ENCODE peak calls at places on chromosomes 11 and 22, in nine cellular contexts. R is MCF 10A; A is HepG2; P is AG10803; V is Panc1; F is HFFc6; H is heart right ventricle; Y is osteocyte; L is CD4-positive, alpha-beta T cell. I is an unnamed sample.

GRCh38 chr11:116445108-116446047 is 327.4 kb downstream of the BUD13 start:
- DNase-seq in P (no peak), F (no peak), A (no peak), H (no peak), L (no peak), R (no peak), Y (no peak), V (no peak), I (no peak)

GRCh38 chr22:44332946-44333345 is 20.2 kb upstream of the SHISAL1 start:
- DNase-seq in H (no peak), P (no peak), R (no peak), L (no peak), V (no peak), F (no peak), A (no peak), Y (no peak), I (no peak)

GRCh38 chr22:31139866-31140716 is at the start of gene PLA2G3:
- DNase-seq in L (no peak), V (no peak), A (peak), H (no peak), Y (no peak), F (no peak), R (peak), P (no peak), I (peak)

GRCh38 chr11:38460901-38461300 is 1862.9 kb upstream of the RAG2 start:
- DNase-seq in H (no peak), P (no peak), R (peak), F (no peak), A (no peak), V (no peak), Y (peak), L (no peak), I (no peak)

GRCh38 chr11:66126808-66127555 is 56.9 kb downstream of the PACS1 start:
- DNase-seq in P (peak), L (peak), F (peak), Y (no peak), V (no peak), R (peak), H (peak), A (no peak), I (peak)

GRCh38 chr11:65429724-65430405 is 7.3 kb downstream of the NEAT1 start:
- DNase-seq in P (peak), F (peak), Y (no peak), R (peak), H (peak), V (no peak), L (no peak), A (no peak), I (no peak)

GRCh38 chr22:46069518-46070214 is 80.7 kb upstream of the PPARA start:
- DNase-seq in A (no peak), P (peak), Y (no peak), F (peak), V (peak), H (no peak), R (peak), L (no peak), I (no peak)

GRCh38 chr22:42932857-42933782 is 76.0 kb upstream of the ARFGAP3 start:
- DNase-seq in P (peak), L (no peak), A (no peak), H (no peak), F (peak), V (no peak), R (peak), Y (no peak), I (peak)

GRCh38 chr11:117868815-117869642 is 7.4 kb downstream of the FXYD6 start:
- DNase-seq in F (no peak), L (no peak), V (no peak), A (no peak), R (no peak), Y (no peak), H (no peak), P (no peak), I (no peak)

GRCh38 chr22:36769541-36769940 is 6.4 kb downstream of the IFT27 start:
- DNase-seq in V (no peak), A (no peak), H (no peak), L (no peak), F (no peak), Y (no peak), P (no peak), R (no peak), I (no peak)

GRCh38 chr22:46823654-46824053 is 61.2 kb downstream of the TBC1D22A start:
- DNase-seq in F (no peak), H (no peak), R (no peak), A (no peak), P (no peak), V (no peak), Y (no peak), L (no peak), I (no peak)

GRCh38 chr11:117425679-117426296 is 98.1 kb downstream of the CEP164 start:
- DNase-seq in V (no peak), P (no peak), H (no peak), L (no peak), A (no peak), F (no peak), R (no peak), Y (no peak), I (no peak)

GRCh38 chr22:27879923-27880322 is 39.1 kb downstream of the PITPNB start:
- DNase-seq in Y (no peak), L (no peak), R (peak), P (peak), V (no peak), H (no peak), F (peak), A (peak), I (peak)

GRCh38 chr11:122045181-122045586 is 70.8 kb downstream of the BLID start:
- DNase-seq in V (no peak), H (no peak), P (peak), L (no peak), Y (no peak), A (no peak), R (peak), F (peak), I (no peak)

GRCh38 chr11:2218234-2218633 is 46.6 kb upstream of the TH start:
- DNase-seq in A (no peak), F (no peak), V (no peak), Y (no peak), L (no peak), P (no peak), R (no peak), H (no peak), I (peak)

GRCh38 chr11:102012946-102013345 is 34.3 kb upstream of the CFAP300 start:
- DNase-seq in L (no peak), F (no peak), H (no peak), Y (no peak), P (no peak), V (no peak), R (no peak), A (no peak), I (no peak)

GRCh38 chr11:86122773-86123172 is 53.9 kb upstream of the PICALM start:
- DNase-seq in A (no peak), R (no peak), V (no peak), F (no peak), P (no peak), H (no peak), Y (no peak), L (no peak), I (no peak)

GRCh38 chr22:39208013-39208680 is 36.6 kb downstream of the PDGFB start:
- DNase-seq in V (no peak), L (no peak), H (no peak), A (no peak), P (no peak), F (no peak), Y (no peak), R (no peak), I (peak)

GRCh38 chr22:23591203-23591791 is 11.2 kb upstream of the IGLL1 start:
- DNase-seq in P (peak), F (peak), H (peak), R (peak), L (peak), A (peak), V (peak), Y (no peak), I (peak)

GRCh38 chr11:45021692-45022130 is 71.0 kb upstream of the TP53I11 start:
- DNase-seq in F (no peak), V (no peak), L (no peak), A (no peak), R (no peak), Y (no peak), P (peak), H (peak), I (no peak)

GRCh38 chr11:124839051-124839971 is 25.9 kb upstream of the ROBO3 start:
- DNase-seq in V (no peak), L (no peak), P (no peak), R (no peak), Y (peak), H (no peak), A (no peak), F (no peak), I (peak)

GRCh38 chr22:23083315-23084021 is 13.1 kb downstream of the GNAZ start:
- DNase-seq in F (no peak), L (no peak), H (no peak), P (no peak), Y (no peak), A (no peak), V (no peak), R (no peak), I (no peak)

GRCh38 chr11:115193931-115194797 is 310.1 kb downstream of the CADM1 start:
- DNase-seq in V (no peak), Y (no peak), P (peak), H (no peak), R (no peak), F (no peak), A (peak), L (no peak), I (no peak)

GRCh38 chr22:20312396-20313191 is 7.3 kb downstream of the DGCR6L start:
- DNase-seq in P (no peak), L (no peak), R (no peak), F (no peak), A (no peak), H (no peak), V (no peak), Y (peak), I (no peak)

GRCh38 chr22:45510376-45511232 is 7.9 kb downstream of the FBLN1 start:
- DNase-seq in Y (no peak), P (no peak), F (no peak), H (no peak), A (no peak), L (no peak), V (no peak), R (no peak), I (no peak)

GRCh38 chr11:74468521-74469280 is 1.4 kb upstream of the KCNE3 start:
- DNase-seq in L (no peak), F (no peak), A (no peak), Y (no peak), V (no peak), H (no peak), R (no peak), P (no peak), I (no peak)

GRCh38 chr11:108147150-108147549 is 25.8 kb downstream of the ACAT1 start:
- DNase-seq in P (peak), F (no peak), V (no peak), A (no peak), Y (no peak), L (no peak), R (no peak), H (no peak), I (no peak)

GRCh38 chr11:62472063-62472884 is 53.4 kb downstream of the SCGB1A1 start:
- DNase-seq in L (no peak), P (peak), F (peak), V (no peak), R (peak), Y (no peak), H (no peak), A (peak), I (no peak)

GRCh38 chr11:9527481-9528140 is 45.9 kb upstream of the WEE1 start:
- DNase-seq in L (no peak), F (peak), V (no peak), H (no peak), P (peak), Y (no peak), R (peak), A (no peak), I (no peak)

GRCh38 chr11:88709567-88709966 is 356.2 kb downstream of the GRM5 start:
- DNase-seq in F (no peak), H (no peak), A (no peak), R (peak), P (no peak), V (peak), Y (no peak), L (no peak), I (no peak)

GRCh38 chr11:12600829-12601228 is 73.4 kb upstream of the TEAD1 start:
- DNase-seq in A (peak), L (no peak), P (no peak), F (no peak), V (no peak), Y (no peak), H (no peak), R (no peak), I (no peak)

GRCh38 chr11:86669424-86669823 is 3.0 kb downstream of the ME3 start:
- DNase-seq in A (no peak), P (no peak), L (no peak), R (no peak), Y (no peak), H (no peak), F (no peak), V (no peak), I (no peak)

GRCh38 chr11:11966826-11967668 is 41.4 kb downstream of the DKK3 start:
- DNase-seq in F (peak), P (peak), A (peak), L (peak), Y (no peak), R (peak), V (peak), H (peak), I (peak)

DNA sequence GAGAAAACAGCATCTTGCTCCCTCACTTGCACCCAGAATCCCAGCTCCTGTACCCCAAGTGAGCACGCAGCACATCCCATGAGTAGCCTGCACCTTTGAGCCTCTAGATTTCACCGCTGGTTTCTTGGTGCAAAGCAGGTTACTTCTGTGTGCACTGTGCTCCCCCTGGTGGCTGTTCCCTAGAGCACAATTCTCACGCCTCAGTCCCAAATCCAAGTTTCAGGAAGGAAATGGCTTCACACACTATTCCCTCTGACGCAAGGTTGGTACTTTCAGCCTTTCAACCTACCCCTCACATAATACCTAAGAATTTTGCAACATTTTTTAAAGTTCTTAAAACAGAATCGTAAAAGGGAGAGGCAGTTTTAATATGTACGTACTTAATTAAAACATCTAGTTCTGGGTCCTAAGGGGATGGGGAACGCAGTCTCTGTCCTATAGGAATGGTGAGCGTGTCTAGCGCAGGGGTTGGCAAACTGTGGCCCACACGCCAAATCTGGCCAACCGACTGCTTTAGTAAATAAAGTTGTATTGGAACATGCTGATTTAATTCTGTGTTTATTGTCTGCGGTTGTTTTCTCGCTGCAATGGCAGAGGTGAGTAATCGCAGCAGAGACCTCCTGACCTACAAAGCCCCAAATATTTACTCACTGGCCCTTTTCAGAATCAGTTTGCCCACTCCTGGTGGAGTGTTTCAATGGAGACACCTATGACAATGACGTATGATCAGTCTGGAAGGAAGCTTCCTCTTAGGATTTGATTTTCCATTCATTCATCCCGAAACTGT is 27.5 kb downstream of the DHCR7 start:
- DNase-seq in A (peak), Y (no peak), V (peak), L (no peak), R (peak), F (peak), P (peak), H (no peak), I (no peak)
- TF ChIP-seq CTCF in A (peak), Y (peak), V (peak), L (no peak), R (peak), F (peak), P (peak), H (peak), I (peak)

DNA sequence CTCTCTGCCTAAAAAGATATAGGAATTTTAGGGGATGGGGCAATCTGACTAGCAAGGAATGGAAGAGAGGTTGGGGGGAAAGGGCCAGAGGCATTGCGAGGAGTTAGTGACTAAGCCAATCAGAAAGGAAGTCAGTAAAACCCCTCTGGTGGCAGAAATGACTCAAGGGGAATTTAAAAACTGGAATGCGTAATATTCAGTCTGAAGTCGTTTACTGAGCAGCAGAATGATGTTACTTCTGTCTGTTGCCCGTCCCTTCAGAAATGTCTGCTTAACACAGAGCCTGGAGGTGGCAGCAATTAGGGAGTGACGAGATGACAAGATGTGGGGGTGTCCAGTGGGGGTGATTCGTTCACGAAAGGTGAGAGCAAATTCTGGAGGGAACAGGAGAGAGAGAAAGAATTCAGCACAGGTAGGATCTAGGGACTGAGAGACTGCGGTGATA is 107.7 kb upstream of the CLMP start:
- DNase-seq in P (peak), V (no peak), H (no peak), A (no peak), L (no peak), Y (no peak), F (peak), R (peak), I (peak)
- TF ChIP-seq CTCF in P (peak), V (no peak), H (no peak), A (no peak), L (no peak), Y (no peak), F (peak), R (no peak), I (no peak)

GRCh38 chr22:29147241-29147919 is 58.3 kb upstream of the EMID1 start:
- DNase-seq in V (no peak), P (no peak), F (no peak), Y (no peak), H (no peak), A (no peak), R (no peak), L (no peak), I (peak)
- TF ChIP-seq CTCF in V (no peak), P (no peak), F (no peak), Y (no peak), H (no peak), A (no peak), R (no peak), L (no peak), I (no peak)

DNA sequence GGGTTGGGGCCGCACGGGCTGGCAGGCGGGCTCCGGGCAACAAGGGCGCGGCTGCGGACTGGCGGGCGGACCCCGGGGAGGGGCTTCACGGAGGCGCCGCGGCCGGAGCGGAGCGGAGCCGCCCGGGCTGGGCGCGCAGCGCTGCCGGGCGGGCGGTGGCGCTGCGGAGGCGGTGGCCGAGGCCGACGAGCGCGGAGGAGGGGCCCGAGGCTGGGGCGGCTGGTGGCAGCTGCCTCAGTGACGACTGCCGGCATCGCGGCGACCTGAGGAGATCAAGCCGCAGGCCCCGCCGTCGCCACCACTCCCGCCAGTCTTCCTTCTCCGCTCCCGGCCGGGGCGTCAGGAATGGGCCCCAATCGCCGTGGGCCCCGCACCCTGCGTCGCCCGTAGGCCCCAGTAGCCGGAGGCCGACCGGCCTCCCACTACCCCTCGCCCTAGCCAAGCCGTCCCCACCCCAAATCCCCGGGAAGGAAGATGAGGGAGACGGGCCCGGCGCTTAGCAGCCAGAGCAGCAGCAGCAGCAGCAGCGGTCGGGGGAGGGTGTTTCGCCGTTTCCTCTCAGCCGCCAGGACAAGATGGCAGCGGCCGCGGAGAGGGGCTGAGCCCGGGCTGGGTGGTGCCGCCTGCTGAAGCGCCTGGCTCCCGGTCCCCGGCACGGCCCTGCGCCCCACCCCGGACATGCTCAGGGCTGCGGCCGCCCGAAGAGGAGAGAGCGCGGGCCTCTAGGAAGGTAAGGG is at the start of gene HIPK3:
- DNase-seq in F (peak), Y (peak), R (peak), P (peak), A (peak), L (peak), V (no peak), H (peak), I (peak)
- TF ChIP-seq CTCF in F (no peak), Y (peak), R (peak), P (no peak), A (no peak), L (no peak), V (peak), H (no peak), I (peak)

GRCh38 chr22:32579533-32580220 is 105.1 kb downstream of the FBXO7 start:
- DNase-seq in R (no peak), Y (no peak), H (peak), P (peak), A (peak), F (peak), L (no peak), V (no peak), I (no peak)

GRCh38 chr22:32584650-32585049 is 110.0 kb downstream of the FBXO7 start:
- DNase-seq in V (no peak), P (peak), F (peak), A (no peak), Y (no peak), H (no peak), R (no peak), L (no peak), I (no peak)

GRCh38 chr22:32583921-32584335 is 109.3 kb downstream of the FBXO7 start:
- DNase-seq in V (no peak), L (no peak), H (no peak), P (peak), R (no peak), Y (no peak), F (no peak), A (peak), I (no peak)

GRCh38 chr22:32585737-32586136 is 111.1 kb downstream of the FBXO7 start:
- DNase-seq in V (no peak), P (no peak), F (no peak), L (no peak), A (no peak), Y (no peak), R (no peak), H (no peak), I (no peak)

DNA sequence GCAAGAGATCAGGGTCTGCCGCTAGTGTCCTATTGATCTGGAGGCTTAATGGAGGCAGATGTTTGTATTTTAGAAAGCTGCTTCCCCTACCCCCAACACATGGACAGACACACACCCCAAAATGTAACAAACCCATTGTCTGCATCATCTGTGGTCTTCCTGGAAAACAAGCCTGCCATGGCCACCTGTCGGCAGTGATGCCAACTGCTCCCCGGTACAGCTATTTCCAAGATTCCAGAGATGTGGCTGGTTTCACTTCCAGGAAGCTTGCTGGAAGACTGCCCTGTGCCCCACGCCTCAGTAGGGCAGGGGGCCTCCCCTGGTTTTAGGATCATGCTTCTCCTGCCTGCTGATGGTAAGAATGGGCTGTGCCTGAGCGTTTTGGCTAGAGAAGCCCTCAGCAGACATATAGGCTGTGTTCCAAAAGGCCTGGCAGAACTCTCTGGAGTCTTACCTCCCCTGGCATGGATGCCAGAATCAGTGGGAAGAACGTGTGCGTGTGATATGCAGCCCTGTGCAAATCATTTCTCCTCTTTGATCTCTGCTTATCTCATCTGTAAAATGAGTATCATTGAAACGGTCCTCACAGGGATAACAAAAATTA is 108.6 kb downstream of the FBXO7 start:
- DNase-seq in H (no peak), L (no peak), R (no peak), A (no peak), Y (no peak), P (no peak), V (no peak), F (no peak), I (no peak)
- TF ChIP-seq CTCF in H (no peak), L (no peak), R (no peak), A (peak), Y (no peak), P (no peak), V (no peak), F (no peak), I (no peak)

I was measured in GM13976.